ENCODE peak calls at places on chromosomes 4 and X, in six cellular contexts. Z is SK-N-SH, V is GM23338, L is OCI-LY7, K is MM.1S, M is neural progenitor cell. O is an unnamed sample.

GRCh38 chrX:130516123-130516522 is 114.3 kb downstream of the RBMX2 start:
- DNase-seq in Z (no peak), V (no peak), L (no peak), K (no peak), M (no peak), O (no peak)

GRCh38 chr4:98801259-98801725 is 127.6 kb downstream of the EIF4E start:
- DNase-seq in Z (no peak), V (no peak), L (no peak), K (no peak), M (peak; percentile 87), O (no peak)

GRCh38 chrX:71941771-71942170 is 31.1 kb downstream of the NHSL2 start:
- DNase-seq in Z (no peak), V (no peak), L (no peak), K (no peak), M (no peak), O (peak; percentile 30)

GRCh38 chrX:129781134-129782014 is 1.6 kb downstream of the SASH3 start:
- DNase-seq in Z (no peak), V (no peak), L (peak; percentile 92), K (peak; percentile 92), M (no peak), O (no peak)

GRCh38 chrX:153885208-153885787 is 675 bp downstream of the L1CAM start:
- DNase-seq in Z (no peak), V (no peak), L (no peak), K (no peak), M (no peak), O (no peak)

GRCh38 chr4:104025251-104025650 is 305.5 kb upstream of the TACR3 start:
- DNase-seq in Z (no peak), V (no peak), L (no peak), K (no peak), M (no peak), O (no peak)

GRCh38 chr4:147981305-147981704 is 249.4 kb downstream of the ARHGAP10 start:
- DNase-seq in Z (no peak), V (no peak), L (no peak), K (peak; percentile 14), M (no peak), O (no peak)

GRCh38 chr4:92241094-92241493 is 62.7 kb upstream of the GRID2 start:
- DNase-seq in Z (no peak), V (no peak), L (no peak), K (no peak), M (no peak), O (no peak)

GRCh38 chr4:143302526-143302925 is 34.1 kb upstream of the GAB1 start:
- DNase-seq in Z (no peak), V (peak; percentile 24), L (no peak), K (no peak), M (no peak), O (peak; percentile 14)

GRCh38 chr4:111283066-111283677 is 660.3 kb upstream of the PITX2 start:
- DNase-seq in Z (peak; percentile 30), V (peak; percentile 75), L (peak; percentile 55), K (peak; percentile 66), M (peak; percentile 71), O (peak; percentile 68)

GRCh38 chrX:72029473-72030411 is 102.0 kb downstream of the RTL5 start:
- DNase-seq in Z (peak; percentile 47), V (no peak), L (no peak), K (no peak), M (peak; percentile 34), O (peak; percentile 93)

GRCh38 chrX:44735498-44735897 is 108.3 kb upstream of the DUSP21 start:
- DNase-seq in Z (no peak), V (no peak), L (no peak), K (no peak), M (no peak), O (peak; percentile 8)

GRCh38 chrX:2863646-2864045 is 34.9 kb downstream of the GYG2 start:
- DNase-seq in Z (no peak), V (peak; percentile 47), L (no peak), K (no peak), M (peak; percentile 16), O (no peak)

GRCh38 chrX:17987783-17988182 is 126.7 kb upstream of the RAI2 start:
- DNase-seq in Z (no peak), V (no peak), L (no peak), K (peak; percentile 84), M (no peak), O (no peak)

GRCh38 chr4:94171616-94172015 is 36.0 kb upstream of the SMARCAD1 start:
- DNase-seq in Z (peak; percentile 17), V (peak; percentile 42), L (no peak), K (no peak), M (no peak), O (peak; percentile 15)

GRCh38 chrX:64662876-64663275 is 267.6 kb upstream of the MTMR8 start:
- DNase-seq in Z (no peak), V (peak; percentile 3), L (no peak), K (no peak), M (no peak), O (no peak)

GRCh38 chrX:118315529-118315928 is 30.4 kb upstream of the WDR44 start:
- DNase-seq in Z (no peak), V (no peak), L (no peak), K (no peak), M (no peak), O (no peak)

GRCh38 chr4:26692014-26692726 is 108.3 kb downstream of the TBC1D19 start:
- DNase-seq in Z (no peak), V (peak; percentile 22), L (no peak), K (no peak), M (no peak), O (peak; percentile 61)

GRCh38 chr4:15396157-15396800 is 31.6 kb upstream of the C1QTNF7 start:
- DNase-seq in Z (peak; percentile 33), V (peak; percentile 80), L (peak; percentile 61), K (peak; percentile 68), M (peak; percentile 70), O (peak; percentile 67)

GRCh38 chr4:122861544-122861943 is 34.9 kb downstream of the FGF2 start:
- DNase-seq in Z (no peak), V (no peak), L (no peak), K (no peak), M (no peak), O (no peak)

GRCh38 chr4:139555073-139555704 is 830 bp downstream of the SETD7 start:
- DNase-seq in Z (peak; percentile 86), V (peak; percentile 80), L (peak; percentile 91), K (peak; percentile 91), M (peak; percentile 80), O (peak; percentile 77)

GRCh38 chr4:139555705-139556070 is 331 bp downstream of the SETD7 start:
- DNase-seq in Z (peak; percentile 73), V (no peak), L (no peak), K (no peak), M (no peak), O (no peak)

GRCh38 chr4:139557506-139558110 is 1.6 kb upstream of the SETD7 start:
- DNase-seq in Z (no peak), V (peak; percentile 42), L (peak; percentile 52), K (no peak), M (peak; percentile 34), O (no peak)

GRCh38 chr4:139556735-139557505 is 901 bp upstream of the SETD7 start:
- DNase-seq in Z (peak; percentile 69), V (peak; percentile 69), L (peak; percentile 91), K (peak; percentile 81), M (peak; percentile 66), O (peak; percentile 42)

DNA sequence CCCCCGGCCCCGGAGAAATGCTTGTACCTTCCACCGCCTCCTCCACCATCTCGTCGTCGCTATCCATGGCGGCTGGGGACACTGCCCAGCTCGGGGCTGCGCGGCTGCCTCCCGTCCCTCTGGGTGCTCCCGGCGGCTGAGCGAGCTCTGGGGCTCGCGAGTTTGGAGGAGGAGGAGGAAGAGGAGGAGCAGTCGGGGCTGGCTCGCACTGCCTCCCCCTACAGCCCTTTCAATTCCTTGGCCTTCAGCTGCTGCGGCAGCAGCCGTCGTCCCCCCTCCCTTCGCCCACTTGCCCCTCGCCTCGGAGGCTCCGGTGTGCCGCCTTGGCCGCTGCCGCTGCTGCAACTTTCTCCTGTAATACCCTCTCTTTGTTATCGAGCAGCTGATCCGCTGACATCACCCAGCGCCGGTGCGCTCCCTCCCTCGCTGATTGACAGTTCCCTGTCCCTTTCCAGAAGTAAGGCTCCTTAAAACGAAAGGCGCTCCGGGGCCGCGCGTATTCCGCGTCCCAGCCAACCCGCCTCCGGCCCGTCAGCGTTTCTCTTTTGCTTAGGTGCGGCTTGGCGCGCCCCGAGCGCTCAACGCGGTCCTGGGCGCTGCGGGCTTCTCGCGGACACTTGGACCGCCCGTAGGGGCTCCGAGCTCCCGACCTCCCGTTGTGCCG is at the start of gene SETD7:
- DNase-seq in Z (peak; percentile 76), V (peak; percentile 85), L (peak; percentile 82), K (peak; percentile 82), M (peak; percentile 85), O (peak; percentile 57)
- TF ChIP-seq CTCF in Z (no peak), V (no peak), L (no peak), K (no peak), M (no peak), O (no peak)

DNA sequence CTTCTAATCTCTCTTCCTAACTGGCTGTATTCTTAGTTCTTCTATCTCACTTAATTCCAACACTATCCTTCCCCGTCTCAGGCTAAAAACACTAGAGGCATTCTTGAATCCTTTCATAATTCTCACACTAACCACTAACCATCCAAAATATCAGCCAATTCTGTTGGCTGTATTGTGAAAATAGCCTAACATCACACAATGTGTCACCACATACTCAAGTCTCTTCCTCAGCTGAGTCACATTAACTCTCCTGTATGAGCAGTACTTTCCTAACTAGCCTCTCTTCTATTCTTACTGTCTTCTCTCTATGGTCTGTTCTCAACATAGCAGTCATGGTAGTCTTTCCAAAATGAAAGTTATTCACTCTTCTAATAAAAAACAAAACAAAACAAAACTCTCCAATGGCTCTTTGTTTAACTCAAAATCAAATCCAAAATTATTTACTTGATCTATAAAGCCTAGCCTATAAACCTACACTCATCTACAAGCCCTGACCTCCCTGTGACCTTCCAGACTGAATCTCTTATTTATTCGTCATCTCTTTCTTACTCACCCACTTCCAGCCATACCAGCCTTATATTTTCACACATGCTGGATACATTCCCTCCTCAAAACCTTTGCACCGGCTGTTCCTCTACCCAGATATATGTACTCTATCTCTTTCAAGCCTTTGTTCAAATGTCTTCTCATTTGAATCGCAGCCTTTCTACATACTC is 445.9 kb downstream of the TLL1 start:
- DNase-seq in Z (no peak), V (no peak), L (no peak), K (no peak), M (no peak), O (peak; percentile 77)
- H3K4me2 ChIP-seq in Z (peak overlapping the region; percentile 8), V (no peak overlapping the region), L (no peak overlapping the region), K (no peak overlapping the region), M (no peak overlapping the region), O (peak overlapping the region; percentile 50)

GRCh38 chr4:158824425-158825274 is 55.8 kb downstream of the FNIP2 start:
- DNase-seq in Z (peak; percentile 32), V (no peak), L (no peak), K (no peak), M (no peak), O (no peak)
- TF ChIP-seq EZH2phosphoT487 in Z (no peak), V (no peak), L (no peak), K (no peak), M (no peak), O (no peak)

DNA sequence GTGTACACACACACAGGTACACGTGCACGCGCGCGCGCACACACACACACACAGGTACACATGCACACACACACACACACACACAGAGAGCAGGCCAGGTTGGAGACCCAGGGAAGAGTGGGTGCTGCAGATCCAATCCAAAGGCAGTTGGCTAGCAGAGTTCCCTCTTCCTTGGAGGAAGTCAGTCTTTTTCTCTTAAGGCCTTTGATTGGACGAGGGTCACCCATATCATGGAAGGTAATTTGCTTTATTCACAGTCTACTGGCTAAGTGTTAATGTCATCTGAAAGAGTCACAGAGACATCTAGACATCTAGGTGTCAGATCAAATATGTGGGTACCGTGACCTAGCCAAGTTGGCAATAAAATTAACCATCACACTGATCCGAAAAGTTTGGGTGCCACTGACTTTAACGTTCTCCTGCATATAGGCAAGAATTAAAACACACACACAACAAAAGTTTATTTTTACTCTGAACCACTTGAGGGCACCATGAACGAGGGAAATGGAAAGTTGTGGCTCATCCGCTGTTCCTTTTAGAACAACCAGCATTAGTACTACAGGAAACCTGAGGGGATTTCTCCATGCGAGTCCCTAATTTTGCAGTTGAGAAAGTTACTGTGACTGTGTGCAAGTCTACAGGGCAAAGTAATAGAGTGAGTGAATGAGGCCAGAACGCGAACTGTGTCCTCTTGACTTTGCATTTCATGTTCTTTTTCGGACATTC is 66.0 kb upstream of the STOX2 start:
- DNase-seq in Z (peak; percentile 56), V (peak; percentile 70), L (peak; percentile 3), K (peak; percentile 15), M (peak; percentile 45), O (peak; percentile 37)
- TF ChIP-seq CTCF in Z (peak; percentile 33), V (peak; percentile 75), L (peak; percentile 45), K (no peak), M (peak; percentile 45), O (peak; percentile 56)